ENCODE peak calls at places on chromosomes 3 and 15, in seven cellular contexts. V, X, D, Q, N, P and Z are unnamed samples.

GRCh38 chr3:136532766-136533165 is 219.4 kb downstream of the STAG1 start:
- DNase-seq in P (no peak), D (no peak), X (no peak), N (no peak), V (no peak), Q (no peak), Z (no peak)

GRCh38 chr3:180036092-180036677 is 552 bp downstream of the PEX5L start:
- DNase-seq in V (no peak), P (no peak), X (no peak), Q (no peak), N (no peak), D (no peak), Z (no peak)

GRCh38 chr3:186108106-186108940 is 566 bp downstream of the ETV5 start:
- DNase-seq in P (peak; percentile 56), Q (peak; percentile 76), D (peak; percentile 73), X (peak; percentile 66), N (peak; percentile 92), V (no peak), Z (peak; percentile 88)

GRCh38 chr3:152293607-152294006 is 24.9 kb downstream of the MBNL1 start:
- DNase-seq in P (no peak), Q (no peak), N (no peak), D (no peak), X (no peak), V (no peak), Z (no peak)

GRCh38 chr15:59453474-59454215 is 15.7 kb downstream of the FAM81A start:
- DNase-seq in V (no peak), D (no peak), N (no peak), Q (no peak), P (no peak), X (no peak), Z (no peak)

GRCh38 chr3:5006755-5007202 is 27.5 kb downstream of the BHLHE40 start:
- DNase-seq in P (no peak), N (no peak), V (no peak), X (peak; percentile 68), Q (no peak), D (no peak), Z (no peak)

GRCh38 chr15:39685999-39686613 is 96.5 kb downstream of the FSIP1 start:
- DNase-seq in Q (peak; percentile 4), V (no peak), X (no peak), N (peak; percentile 60), P (peak; percentile 75), D (peak; percentile 81), Z (peak; percentile 46)

GRCh38 chr3:73804204-73804603 is 179.5 kb upstream of the PDZRN3 start:
- DNase-seq in X (no peak), N (no peak), D (no peak), Q (no peak), P (no peak), V (no peak), Z (no peak)

GRCh38 chr3:197713477-197713822 is 23.3 kb downstream of the RUBCN start:
- DNase-seq in N (no peak), X (no peak), P (no peak), D (no peak), V (no peak), Q (no peak), Z (no peak)

GRCh38 chr15:57920916-57921315 is 144.6 kb downstream of the ALDH1A2 start:
- DNase-seq in D (peak; percentile 45), Q (no peak), N (no peak), P (peak; percentile 44), V (no peak), X (no peak), Z (no peak)

GRCh38 chr15:47384316-47384715 is 333.0 kb upstream of the SEMA6D start:
- DNase-seq in Q (no peak), D (peak; percentile 95), P (peak; percentile 92), N (peak; percentile 81), X (peak; percentile 63), V (peak; percentile 10), Z (no peak)

GRCh38 chr3:27532931-27533607 is 48.9 kb upstream of the SLC4A7 start:
- DNase-seq in D (peak; percentile 49), P (peak; percentile 32), Q (no peak), V (no peak), X (no peak), N (no peak), Z (peak; percentile 18)

GRCh38 chr3:13597661-13598060 is 48.7 kb downstream of the FBLN2 start:
- DNase-seq in V (no peak), X (no peak), D (no peak), N (no peak), P (no peak), Q (no peak), Z (no peak)

GRCh38 chr3:25532763-25533162 is 104.7 kb downstream of the RARB start:
- DNase-seq in D (peak; percentile 54), P (peak; percentile 7), V (no peak), X (no peak), N (peak; percentile 17), Q (peak; percentile 7), Z (peak; percentile 34)

GRCh38 chr3:185767324-185767688 is 57.5 kb downstream of the IGF2BP2 start:
- DNase-seq in D (no peak), P (no peak), N (no peak), V (no peak), X (no peak), Q (no peak), Z (no peak)

GRCh38 chr15:51088585-51088984 is 6.1 kb downstream of the TNFAIP8L3 start:
- DNase-seq in N (no peak), X (no peak), V (no peak), P (no peak), Q (no peak), D (no peak), Z (no peak)

GRCh38 chr15:62901916-62902554 is 140.5 kb upstream of the TPM1 start:
- DNase-seq in P (no peak), D (no peak), V (no peak), N (no peak), Q (no peak), X (no peak), Z (no peak)

GRCh38 chr15:67253517-67254237 is 784 bp downstream of the AAGAB start:
- DNase-seq in N (peak; percentile 24), Q (peak; percentile 43), V (no peak), X (no peak), P (peak; percentile 28), D (peak; percentile 10), Z (peak; percentile 28)

GRCh38 chr3:114451561-114452018 is 157.8 kb downstream of the TIGIT start:
- DNase-seq in P (peak; percentile 42), N (no peak), X (peak; percentile 45), Q (no peak), V (no peak), D (peak; percentile 52), Z (no peak)

GRCh38 chr15:79450648-79451047 is 18.5 kb downstream of the MINAR1 start:
- DNase-seq in D (no peak), Q (no peak), V (no peak), X (no peak), P (no peak), N (peak; percentile 36), Z (peak; percentile 40)

GRCh38 chr3:98808071-98808470 is 44.9 kb downstream of the ST3GAL6 start:
- DNase-seq in X (no peak), V (no peak), D (no peak), Q (no peak), N (no peak), P (no peak), Z (no peak)

GRCh38 chr3:71392277-71392676 is 191.3 kb downstream of the FOXP1 start:
- DNase-seq in V (no peak), X (no peak), P (no peak), N (no peak), D (no peak), Q (no peak), Z (no peak)
- H3K4me3 ChIP-seq in V (no peak overlapping the region), X (no peak overlapping the region), P (no peak overlapping the region), N (no peak overlapping the region), D (no peak overlapping the region), Q (no peak overlapping the region), Z (no peak overlapping the region)

GRCh38 chr3:67028385-67028784 is 30.3 kb downstream of the KBTBD8 start:
- DNase-seq in Q (no peak), P (no peak), D (no peak), V (no peak), N (no peak), X (no peak), Z (no peak)
- H3K4me3 ChIP-seq in Q (no peak overlapping the region), P (no peak overlapping the region), D (no peak overlapping the region), V (no peak overlapping the region), N (no peak overlapping the region), X (no peak overlapping the region), Z (no peak overlapping the region)

DNA sequence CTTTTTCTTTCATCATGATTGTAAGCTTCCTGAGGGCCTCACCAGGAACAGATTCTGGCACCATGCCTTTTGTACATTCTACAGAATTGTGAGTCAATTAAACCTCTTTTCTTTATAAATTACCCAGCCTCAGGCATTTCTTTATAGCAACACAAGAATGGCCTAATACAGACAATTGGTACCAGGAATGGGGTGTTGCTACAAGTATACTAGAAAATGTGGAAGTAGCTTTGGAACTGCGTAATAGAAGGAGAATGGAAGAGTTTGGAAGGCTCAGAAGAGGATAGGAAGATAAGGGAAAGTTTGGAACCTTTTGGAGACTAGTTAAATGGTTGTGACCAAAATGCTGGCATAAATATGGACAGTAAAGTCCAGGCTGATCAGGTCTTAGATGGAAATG is 108.9 kb upstream of the PLSCR4 start:
- DNase-seq in X (no peak), N (no peak), D (no peak), V (no peak), Q (no peak), P (no peak), Z (no peak)
- H3K4me3 ChIP-seq in X (no peak overlapping the region), N (no peak overlapping the region), D (no peak overlapping the region), V (no peak overlapping the region), Q (no peak overlapping the region), P (no peak overlapping the region), Z (no peak overlapping the region)

DNA sequence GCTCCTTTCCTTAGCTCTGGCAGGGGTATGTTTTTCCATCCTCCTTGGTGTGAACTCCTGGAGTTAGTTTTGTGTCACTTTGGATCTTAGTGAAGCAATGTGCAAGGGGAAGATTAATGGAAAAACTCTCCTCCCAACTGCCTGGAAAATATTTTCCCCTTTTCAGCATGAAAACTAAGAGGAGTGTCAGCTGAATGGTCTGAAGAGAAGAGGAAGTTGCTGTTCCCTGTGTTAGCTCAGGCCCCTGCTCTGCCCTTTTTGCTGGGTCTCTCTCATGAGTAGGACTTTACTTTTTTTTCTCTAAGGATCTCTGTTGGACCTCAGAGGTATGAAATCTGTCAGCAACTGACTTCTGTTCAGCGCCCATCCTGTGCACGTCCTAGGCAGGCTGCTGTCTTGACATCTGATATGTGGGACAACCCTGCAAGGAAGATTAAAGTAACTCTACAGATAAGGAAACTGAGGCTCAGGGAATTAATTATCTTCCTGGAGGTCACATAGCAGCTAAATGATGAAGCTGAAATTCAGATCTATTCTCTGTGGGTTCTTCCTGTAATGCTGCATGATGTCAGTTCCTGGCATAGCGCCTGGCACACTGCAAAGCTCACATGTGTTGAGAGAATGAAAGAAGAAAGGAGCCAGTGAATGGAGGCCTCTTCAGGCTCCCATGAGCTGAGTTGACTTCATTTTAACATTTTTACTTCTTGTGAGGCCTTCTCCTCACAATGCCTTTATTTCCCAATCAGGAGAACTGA is 109.6 kb upstream of the GALNT15 start:
- DNase-seq in V (peak; percentile 83), X (peak; percentile 91), D (peak; percentile 97), P (peak; percentile 97), N (peak; percentile 58), Q (no peak), Z (no peak)
- H3K4me3 ChIP-seq in V (no peak overlapping the region), X (no peak overlapping the region), D (no peak overlapping the region), P (no peak overlapping the region), N (no peak overlapping the region), Q (no peak overlapping the region), Z (no peak overlapping the region)